ENCODE peak calls at places on chromosomes 4 and X, in ten cellular contexts. Z, R, X, P, Q, A, K, W, F and V are unnamed samples.

GRCh38 chr4:24042094-24042493 is 152.2 kb upstream of the PPARGC1A start:
- DNase-seq in Z (no peak), R (no peak), X (no peak), P (no peak), Q (no peak), A (no peak), K (no peak), W (no peak), F (no peak), V (no peak)

GRCh38 chrX:119118780-119119395 is 8.7 kb downstream of the KIAA1210 start:
- DNase-seq in Z (peak; percentile 47), R (peak; percentile 35), X (no peak), P (peak; percentile 17), Q (peak; percentile 59), A (peak; percentile 60), K (no peak), W (peak; percentile 32), F (peak; percentile 45), V (peak; percentile 25)

GRCh38 chr4:9979101-9979815 is 42.0 kb downstream of the SLC2A9 start:
- DNase-seq in Z (no peak), R (no peak), X (no peak), P (no peak), Q (no peak), A (no peak), K (peak; percentile 26), W (no peak), F (no peak), V (no peak)

GRCh38 chr4:38765391-38765790 is 17.4 kb downstream of the TLR10 start:
- DNase-seq in Z (no peak), R (no peak), X (no peak), P (no peak), Q (no peak), A (no peak), K (no peak), W (no peak), F (no peak), V (no peak)

GRCh38 chr4:106478152-106478551 is 109.6 kb upstream of the GIMD1 start:
- DNase-seq in Z (no peak), R (no peak), X (no peak), P (no peak), Q (no peak), A (no peak), K (no peak), W (no peak), F (no peak), V (no peak)

GRCh38 chrX:71184803-71185495 is 38.1 kb upstream of the GJB1 start:
- DNase-seq in Z (no peak), R (no peak), X (no peak), P (no peak), Q (no peak), A (no peak), K (peak; percentile 31), W (no peak), F (no peak), V (no peak)

GRCh38 chrX:10280061-10280460 is 123.3 kb downstream of the CLCN4 start:
- DNase-seq in Z (no peak), R (no peak), X (no peak), P (no peak), Q (no peak), A (no peak), K (no peak), W (no peak), F (no peak), V (no peak)

GRCh38 chr4:102151696-102152095 is 193.6 kb downstream of the SLC39A8 start:
- DNase-seq in Z (no peak), R (no peak), X (no peak), P (no peak), Q (no peak), A (no peak), K (no peak), W (no peak), F (no peak), V (no peak)

GRCh38 chr4:18444286-18444685 is 422.7 kb upstream of the LCORL start:
- DNase-seq in Z (no peak), R (no peak), X (no peak), P (no peak), Q (no peak), A (no peak), K (no peak), W (no peak), F (no peak), V (no peak)

GRCh38 chrX:20144491-20144890 is 2.9 kb upstream of the EIF1AX start:
- DNase-seq in Z (peak; percentile 6), R (no peak), X (no peak), P (no peak), Q (no peak), A (peak; percentile 62), K (no peak), W (no peak), F (no peak), V (no peak)

GRCh38 chr4:126431049-126431448 is 1116.3 kb downstream of the FAT4 start:
- DNase-seq in Z (no peak), R (no peak), X (no peak), P (no peak), Q (no peak), A (no peak), K (no peak), W (no peak), F (no peak), V (no peak)

GRCh38 chr4:6730603-6731300 is 14.8 kb downstream of the BLOC1S4 start:
- DNase-seq in Z (no peak), R (no peak), X (no peak), P (no peak), Q (no peak), A (no peak), K (no peak), W (no peak), F (no peak), V (no peak)

GRCh38 chr4:112031712-112032328 is 113.4 kb upstream of the FAM241A start:
- DNase-seq in Z (peak; percentile 29), R (no peak), X (no peak), P (no peak), Q (no peak), A (peak; percentile 51), K (no peak), W (peak; percentile 16), F (no peak), V (peak; percentile 7)

DNA sequence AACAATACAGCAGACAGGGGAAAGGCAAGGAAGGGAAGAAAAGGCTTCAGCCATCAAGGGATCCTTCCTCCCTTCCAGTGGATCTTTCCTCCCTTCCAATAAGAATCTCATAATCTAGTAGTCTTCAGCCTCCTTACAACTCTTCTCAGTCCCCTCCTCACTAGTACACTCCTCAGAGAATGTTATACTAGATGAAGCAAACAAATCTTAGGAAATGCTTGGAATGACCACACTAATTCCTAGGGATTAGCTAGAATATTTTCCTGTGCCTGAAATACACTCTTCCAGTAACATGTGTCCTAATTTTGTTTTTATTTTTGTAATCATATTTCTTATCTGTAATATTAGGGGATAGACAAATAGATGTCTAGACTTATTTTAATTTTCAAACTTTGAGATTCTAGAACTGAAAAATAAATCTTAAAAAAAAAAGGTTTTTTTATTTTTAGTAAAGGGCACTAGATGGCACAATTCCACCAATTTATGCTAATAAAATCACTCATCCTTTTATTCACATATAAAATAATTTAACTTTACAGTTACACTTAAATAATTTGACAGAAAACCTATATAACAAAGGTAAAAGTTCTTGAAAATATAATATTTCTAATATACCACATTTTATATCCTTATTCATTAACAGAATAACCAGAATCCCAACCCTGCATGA is 7.0 kb upstream of the STPG2 start:
- DNase-seq in Z (no peak), R (no peak), X (no peak), P (no peak), Q (no peak), A (no peak), K (no peak), W (no peak), F (no peak), V (no peak)
- TF ChIP-seq CTCF in Z (peak; percentile 75), R (no peak), X (peak; percentile 32), P (peak; percentile 60), Q (no peak), A (no peak), K (no peak), W (peak; percentile 3), F (no peak), V (peak; percentile 37)

DNA sequence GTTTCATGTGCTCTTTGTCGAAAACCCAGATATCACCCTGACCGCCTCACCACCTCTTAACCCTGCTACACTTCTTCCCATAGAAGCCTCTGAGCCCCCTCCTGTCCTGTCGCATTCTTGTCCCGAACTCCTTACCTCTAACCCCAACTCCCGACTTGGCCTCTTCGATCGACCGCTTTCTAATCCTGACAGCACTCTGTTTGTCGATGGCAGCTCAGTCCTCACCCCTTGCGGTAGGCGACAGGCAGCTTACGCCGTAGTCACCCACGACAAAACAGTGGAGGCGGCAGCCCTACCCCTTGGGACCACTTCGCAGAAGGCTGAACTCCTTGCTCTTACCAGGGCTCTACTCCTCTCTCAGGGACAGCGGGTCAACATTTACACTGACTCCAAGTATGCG is 961.7 kb downstream of the RPA4 start:
- DNase-seq in Z (no peak), R (no peak), X (no peak), P (no peak), Q (no peak), A (no peak), K (no peak), W (no peak), F (no peak), V (no peak)
- H3K9me3 ChIP-seq in Z (no peaks in the 10 kb centered on the region), R (no peaks in the 10 kb centered on the region), X (no peaks in the 10 kb centered on the region), P (no peaks in the 10 kb centered on the region), Q (peaks cover 5% of the 10 kb centered on the region), A (no peaks in the 10 kb centered on the region), K (no peaks in the 10 kb centered on the region), W (no peaks in the 10 kb centered on the region), F (no peaks in the 10 kb centered on the region), V (no peaks in the 10 kb centered on the region)

GRCh38 chr4:153156263-153156662 is 48.0 kb upstream of the TRIM2 start:
- DNase-seq in Z (peak; percentile 30), R (no peak), X (no peak), P (no peak), Q (no peak), A (no peak), K (no peak), W (no peak), F (no peak), V (no peak)
- TF ChIP-seq CTCF in Z (peak; percentile 68), R (no peak), X (no peak), P (peak; percentile 45), Q (peak; percentile 52), A (no peak), K (no peak), W (no peak), F (no peak), V (no peak)

GRCh38 chr4:92249541-92249940 is 54.2 kb upstream of the GRID2 start:
- DNase-seq in Z (no peak), R (no peak), X (no peak), P (no peak), Q (no peak), A (no peak), K (no peak), W (no peak), F (no peak), V (no peak)

GRCh38 chr4:92253550-92253949 is 50.2 kb upstream of the GRID2 start:
- DNase-seq in Z (no peak), R (no peak), X (no peak), P (no peak), Q (no peak), A (no peak), K (no peak), W (no peak), F (no peak), V (no peak)

GRCh38 chr4:92253986-92254671 is 49.6 kb upstream of the GRID2 start:
- DNase-seq in Z (no peak), R (no peak), X (no peak), P (no peak), Q (no peak), A (no peak), K (no peak), W (no peak), F (no peak), V (no peak)

GRCh38 chr4:92252846-92253245 is 50.9 kb upstream of the GRID2 start:
- DNase-seq in Z (no peak), R (no peak), X (no peak), P (no peak), Q (no peak), A (no peak), K (no peak), W (no peak), F (no peak), V (no peak)

GRCh38 chr4:92251711-92252110 is 52.1 kb upstream of the GRID2 start:
- DNase-seq in Z (no peak), R (no peak), X (no peak), P (no peak), Q (no peak), A (no peak), K (no peak), W (no peak), F (no peak), V (no peak)
- H3K9me3 ChIP-seq in Z (no peaks in the 10 kb centered on the region), R (no peaks in the 10 kb centered on the region), X (peaks cover 51% of the 10 kb centered on the region), P (no peaks in the 10 kb centered on the region), Q (peaks cover 77% of the 10 kb centered on the region), A (no peaks in the 10 kb centered on the region), K (no peaks in the 10 kb centered on the region), W (no peaks in the 10 kb centered on the region), F (no peaks in the 10 kb centered on the region), V (peaks cover 5% of the 10 kb centered on the region)